ENCODE peak calls at places on chromosomes 6 and 20, in six cellular contexts. V is neural crest cell; J is A549; U is mesothelial cell of epicardium; L is stimulated activated CD4-positive, alpha-beta T cell treated with anti-CD3 and anti-CD28 coated beads, Interleukin-2, amount 100 ng/mL, for 24 hours; N is adrenal gland. Q is an unnamed sample.

GRCh38 chr20:22490287-22491187 is 93.8 kb downstream of the FOXA2 start:
- DNase-seq in V (no peak), J (peak; percentile 94), U (no peak), L (no peak), N (no peak), Q (no peak)

GRCh38 chr20:36313936-36314335 is 7.8 kb downstream of the DLGAP4 start:
- DNase-seq in V (no peak), J (no peak), U (no peak), L (no peak), N (peak; percentile 1), Q (peak; percentile 37)

GRCh38 chr20:54219751-54220426 is 12.0 kb downstream of the PFDN4 start:
- DNase-seq in V (no peak), J (peak; percentile 60), U (no peak), L (no peak), N (no peak), Q (no peak)

GRCh38 chr6:55980627-55981211 is 105.3 kb upstream of the BMP5 start:
- DNase-seq in V (peak; percentile 58), J (peak; percentile 25), U (no peak), L (no peak), N (peak; percentile 47), Q (peak; percentile 36)

GRCh38 chr6:28137458-28138020 is 4.1 kb upstream of the ZKSCAN8 start:
- DNase-seq in V (no peak), J (no peak), U (no peak), L (no peak), N (no peak), Q (peak; percentile 68)

GRCh38 chr6:3273707-3274521 is 15.2 kb downstream of the PSMG4 start:
- DNase-seq in V (no peak), J (no peak), U (no peak), L (no peak), N (no peak), Q (no peak)

GRCh38 chr20:2387180-2387577 is 6.5 kb downstream of the TGM6 start:
- DNase-seq in V (peak; percentile 45), J (peak; percentile 51), U (no peak), L (peak; percentile 47), N (peak; percentile 43), Q (peak; percentile 72)

GRCh38 chr6:84074988-84075781 is 41.6 kb downstream of the MRAP2 start:
- DNase-seq in V (no peak), J (peak; percentile 1), U (peak; percentile 29), L (no peak), N (no peak), Q (no peak)

GRCh38 chr20:400451-401275 is 7.4 kb upstream of the RBCK1 start:
- DNase-seq in V (no peak), J (peak; percentile 62), U (no peak), L (no peak), N (no peak), Q (no peak)

GRCh38 chr20:8812818-8813217 is 256.1 kb upstream of the PLCB4 start:
- DNase-seq in V (no peak), J (no peak), U (no peak), L (no peak), N (peak; percentile 29), Q (no peak)

GRCh38 chr20:50242863-50243609 is 52.4 kb downstream of the CEBPB start:
- DNase-seq in V (peak; percentile 24), J (no peak), U (no peak), L (no peak), N (no peak), Q (no peak)

GRCh38 chr20:49979030-49979832 is 3.5 kb upstream of the SNAI1 start:
- DNase-seq in V (peak; percentile 74), J (peak; percentile 60), U (no peak), L (peak; percentile 75), N (no peak), Q (peak; percentile 84)

GRCh38 chr6:33984466-33985332 is 161.2 kb downstream of the GRM4 start:
- DNase-seq in V (no peak), J (no peak), U (no peak), L (no peak), N (no peak), Q (no peak)

GRCh38 chr6:38512211-38512610 is 127.5 kb downstream of the BTBD9 start:
- DNase-seq in V (no peak), J (no peak), U (no peak), L (no peak), N (no peak), Q (no peak)

GRCh38 chr20:34375977-34376430 is 12.9 kb downstream of the ITCH start:
- DNase-seq in V (no peak), J (no peak), U (no peak), L (no peak), N (no peak), Q (no peak)

GRCh38 chr6:134007077-134007476 is 45.3 kb downstream of the SLC2A12 start:
- DNase-seq in V (no peak), J (no peak), U (no peak), L (no peak), N (no peak), Q (no peak)

GRCh38 chr6:100144991-100145390 is 151.0 kb upstream of the MCHR2 start:
- DNase-seq in V (no peak), J (no peak), U (no peak), L (no peak), N (no peak), Q (no peak)

GRCh38 chr6:108948252-108948651 is 100.0 kb downstream of the ARMC2 start:
- DNase-seq in V (no peak), J (no peak), U (no peak), L (no peak), N (no peak), Q (no peak)

GRCh38 chr6:126228001-126228791 is 111.7 kb upstream of the CENPW start:
- DNase-seq in V (no peak), J (no peak), U (no peak), L (no peak), N (no peak), Q (no peak)